ENCODE peak calls at places on chromosomes 13 and 19, in eight cellular contexts. C is GM03348; D is A549; W is NCI-H345; F is GDM1; B is left ventricle myocardium superior; U is coronary artery; I is stimulated activated CD4-positive, alpha-beta T cell treated with anti-CD3 and anti-CD28 coated beads, Interleukin-1b, Interleukin-23, amount 100 ng/mL, for 4 hours. Q is an unnamed sample.

GRCh38 chr13:36432106-36432544 is at the start of gene CCNA1:
- DNase-seq in C (no peak), D (peak; percentile 10), W (peak; percentile 55), F (no peak), B (no peak), U (no peak), I (no peak), Q (no peak)

GRCh38 chr13:110017379-110017778 is 231.0 kb upstream of the IRS2 start:
- DNase-seq in C (peak; percentile 92), D (peak; percentile 89), W (no peak), F (no peak), B (no peak), U (no peak), I (no peak), Q (no peak)

GRCh38 chr13:79385694-79386093 is 20.4 kb downstream of the RBM26 start:
- DNase-seq in C (no peak), D (no peak), W (no peak), F (no peak), B (no peak), U (no peak), I (no peak), Q (no peak)

GRCh38 chr13:107907065-107907464 is 308.3 kb downstream of the LIG4 start:
- DNase-seq in C (no peak), D (no peak), W (no peak), F (no peak), B (no peak), U (no peak), I (no peak), Q (no peak)

GRCh38 chr13:101382701-101383100 is 33.6 kb downstream of the NALCN start:
- DNase-seq in C (no peak), D (no peak), W (no peak), F (no peak), B (no peak), U (no peak), I (no peak), Q (no peak)

GRCh38 chr19:46904114-46905060 is 43.6 kb downstream of the ARHGAP35 start:
- DNase-seq in C (peak; percentile 83), D (no peak), W (no peak), F (no peak), B (peak; percentile 62), U (no peak), I (no peak), Q (no peak)

GRCh38 chr13:106859505-106859904 is 291.6 kb upstream of the ARGLU1 start:
- DNase-seq in C (no peak), D (no peak), W (no peak), F (no peak), B (no peak), U (no peak), I (no peak), Q (no peak)

GRCh38 chr19:46201413-46202310 is 27.9 kb upstream of the IGFL1 start:
- DNase-seq in C (no peak), D (peak; percentile 38), W (no peak), F (no peak), B (no peak), U (no peak), I (no peak), Q (no peak)

GRCh38 chr13:30892966-30893365 is 13.1 kb upstream of the MEDAG start:
- DNase-seq in C (peak; percentile 41), D (peak; percentile 53), W (no peak), F (no peak), B (peak; percentile 61), U (peak; percentile 76), I (no peak), Q (no peak)

GRCh38 chr19:39325778-39326680 is 5.4 kb upstream of the LRFN1 start:
- DNase-seq in C (no peak), D (peak; percentile 87), W (no peak), F (peak; percentile 11), B (no peak), U (no peak), I (no peak), Q (no peak)

GRCh38 chr13:100229603-100230002 is 140.7 kb downstream of the PCCA start:
- DNase-seq in C (no peak), D (no peak), W (no peak), F (no peak), B (no peak), U (no peak), I (no peak), Q (no peak)

GRCh38 chr19:30118760-30119159 is 176.7 kb downstream of the URI1 start:
- DNase-seq in C (no peak), D (no peak), W (no peak), F (no peak), B (no peak), U (no peak), I (no peak), Q (no peak)

GRCh38 chr13:113162783-113163685 is 4.6 kb downstream of the PROZ start:
- DNase-seq in C (no peak), D (no peak), W (peak; percentile 15), F (no peak), B (no peak), U (no peak), I (no peak), Q (no peak)

GRCh38 chr19:38173324-38174041 is 50.5 kb downstream of the DPF1 start:
- DNase-seq in C (peak; percentile 94), D (no peak), W (peak; percentile 98), F (no peak), B (peak; percentile 93), U (no peak), I (no peak), Q (no peak)

GRCh38 chr13:24684600-24684998 is 4.4 kb downstream of the ATP12A start:
- DNase-seq in C (peak; percentile 43), D (no peak), W (peak; percentile 14), F (peak; percentile 42), B (no peak), U (no peak), I (no peak), Q (no peak)

GRCh38 chr13:100610399-100611347 is 22.1 kb upstream of the GGACT start:
- DNase-seq in C (no peak), D (no peak), W (no peak), F (peak; percentile 49), B (no peak), U (no peak), I (no peak), Q (peak; percentile 60)

GRCh38 chr13:45705936-45706335 is 3.8 kb downstream of the CBY2 start:
- DNase-seq in C (no peak), D (no peak), W (no peak), F (no peak), B (no peak), U (no peak), I (no peak), Q (no peak)

GRCh38 chr13:113489549-113490495 is 689 bp downstream of the DCUN1D2 start:
- DNase-seq in C (peak; percentile 74), D (no peak), W (peak; percentile 42), F (no peak), B (no peak), U (no peak), I (peak; percentile 8), Q (no peak)

GRCh38 chr19:18346091-18346490 is 5.7 kb downstream of the PGPEP1 start:
- DNase-seq in C (no peak), D (peak; percentile 40), W (no peak), F (no peak), B (no peak), U (no peak), I (no peak), Q (no peak)

GRCh38 chr19:31232871-31233270 is 116.4 kb downstream of the TSHZ3 start:
- DNase-seq in C (peak; percentile 72), D (no peak), W (no peak), F (no peak), B (no peak), U (no peak), I (no peak), Q (no peak)

GRCh38 chr13:113427562-113428468 is 25.5 kb downstream of the ADPRHL1 start:
- DNase-seq in C (peak; percentile 43), D (no peak), W (no peak), F (no peak), B (no peak), U (no peak), I (no peak), Q (no peak)

GRCh38 chr19:46409146-46409545 is 4.2 kb downstream of the CCDC8 start:
- DNase-seq in C (no peak), D (no peak), W (no peak), F (no peak), B (no peak), U (no peak), I (no peak), Q (no peak)

GRCh38 chr19:55165952-55166529 is 372 bp downstream of the DNAAF3 start:
- DNase-seq in C (peak; percentile 81), D (peak; percentile 95), W (peak; percentile 75), F (peak; percentile 84), B (peak; percentile 73), U (no peak), I (no peak), Q (peak; percentile 86)

GRCh38 chr19:3338541-3339181 is 27.7 kb upstream of the NFIC start:
- DNase-seq in C (no peak), D (no peak), W (peak; percentile 48), F (no peak), B (peak; percentile 55), U (peak; percentile 91), I (peak; percentile 39), Q (no peak)

GRCh38 chr19:38031423-38031770 is 124.4 kb downstream of the SIPA1L3 start:
- DNase-seq in C (no peak), D (peak; percentile 47), W (no peak), F (no peak), B (no peak), U (no peak), I (no peak), Q (no peak)

GRCh38 chr13:45490068-45490467 is 25.3 kb downstream of the COG3 start:
- DNase-seq in C (no peak), D (peak; percentile 9), W (no peak), F (no peak), B (no peak), U (no peak), I (no peak), Q (no peak)

GRCh38 chr13:77325371-77325941 is 1.4 kb downstream of the MYCBP2 start:
- DNase-seq in C (no peak), D (no peak), W (no peak), F (no peak), B (no peak), U (no peak), I (no peak), Q (no peak)